ENCODE peak calls at places on chromosomes 3 and 15, in eight cellular contexts. Y, M, I, V, T, U, Q and R are unnamed samples.

GRCh38 chr15:55434989-55435825 is 26.9 kb downstream of the PIERCE2 start:
- DNase-seq in Y (peak; percentile 29), M (no peak), I (peak; percentile 76), V (no peak), T (peak; percentile 26), U (no peak), Q (peak; percentile 71), R (no peak)

GRCh38 chr3:109161487-109162108 is 25.1 kb downstream of the C3orf85 start:
- DNase-seq in Y (no peak), M (no peak), I (no peak), V (no peak), T (no peak), U (no peak), Q (peak; percentile 17), R (no peak)

GRCh38 chr3:106049876-106050275 is 181.1 kb upstream of the CBLB start:
- DNase-seq in Y (peak; percentile 22), M (no peak), I (no peak), V (no peak), T (no peak), U (no peak), Q (no peak), R (no peak)

GRCh38 chr15:48397841-48398240 is 66.6 kb downstream of the DUT start:
- DNase-seq in Y (no peak), M (no peak), I (peak; percentile 57), V (peak; percentile 68), T (no peak), U (no peak), Q (no peak), R (peak; percentile 78)

GRCh38 chr15:62455441-62455921 is 290.4 kb upstream of the C2CD4B start:
- DNase-seq in Y (peak; percentile 33), M (no peak), I (no peak), V (no peak), T (no peak), U (no peak), Q (no peak), R (peak; percentile 59)

GRCh38 chr3:39870706-39871105 is 61.3 kb downstream of the MYRIP start:
- DNase-seq in Y (no peak), M (no peak), I (peak; percentile 4), V (no peak), T (no peak), U (no peak), Q (no peak), R (no peak)

GRCh38 chr3:22835041-22835440 is 368.1 kb upstream of the UBE2E2 start:
- DNase-seq in Y (no peak), M (no peak), I (no peak), V (no peak), T (no peak), U (no peak), Q (peak; percentile 39), R (no peak)

GRCh38 chr3:108183178-108183577 is 39.0 kb downstream of the IFT57 start:
- DNase-seq in Y (peak; percentile 15), M (no peak), I (no peak), V (no peak), T (no peak), U (no peak), Q (no peak), R (no peak)

GRCh38 chr15:45732544-45733130 is 97.8 kb downstream of the SQOR start:
- DNase-seq in Y (no peak), M (no peak), I (no peak), V (no peak), T (peak; percentile 39), U (no peak), Q (no peak), R (peak; percentile 35)

GRCh38 chr3:169495569-169495968 is 167.9 kb downstream of the MECOM start:
- DNase-seq in Y (no peak), M (no peak), I (no peak), V (no peak), T (no peak), U (no peak), Q (no peak), R (no peak)

GRCh38 chr3:158640646-158641045 is 3.7 kb upstream of the GFM1 start:
- DNase-seq in Y (no peak), M (no peak), I (no peak), V (no peak), T (no peak), U (no peak), Q (no peak), R (no peak)

GRCh38 chr15:51132384-51133139 is 37.9 kb upstream of the TNFAIP8L3 start:
- DNase-seq in Y (peak; percentile 96), M (peak; percentile 46), I (peak; percentile 95), V (peak; percentile 56), T (peak; percentile 46), U (no peak), Q (peak; percentile 69), R (peak; percentile 40)

GRCh38 chr3:140223631-140224030 is 288.6 kb downstream of the CLSTN2 start:
- DNase-seq in Y (peak; percentile 90), M (no peak), I (no peak), V (no peak), T (no peak), U (no peak), Q (peak; percentile 9), R (no peak)

GRCh38 chr3:60580826-60581225 is 670.4 kb downstream of the FHIT start:
- DNase-seq in Y (no peak), M (no peak), I (no peak), V (no peak), T (no peak), U (no peak), Q (no peak), R (no peak)

GRCh38 chr3:117097356-117097755 is 387.8 kb downstream of the TUSC7 start:
- DNase-seq in Y (peak; percentile 29), M (no peak), I (no peak), V (no peak), T (no peak), U (no peak), Q (no peak), R (no peak)

GRCh38 chr3:72474775-72475174 is 373.5 kb downstream of the SHQ1 start:
- DNase-seq in Y (no peak), M (no peak), I (no peak), V (no peak), T (no peak), U (no peak), Q (no peak), R (no peak)

GRCh38 chr15:31274496-31275330 is 51.9 kb upstream of the KLF13 start:
- DNase-seq in Y (no peak), M (no peak), I (peak; percentile 57), V (peak; percentile 8), T (no peak), U (no peak), Q (no peak), R (peak; percentile 14)

GRCh38 chr3:1087066-1087555 is 5.7 kb upstream of the CNTN6 start:
- DNase-seq in Y (peak; percentile 95), M (no peak), I (peak; percentile 89), V (no peak), T (no peak), U (peak; percentile 57), Q (no peak), R (no peak)

GRCh38 chr3:66035763-66036477 is 2.8 kb downstream of the MAGI1 start:
- DNase-seq in Y (peak; percentile 70), M (no peak), I (peak; percentile 37), V (no peak), T (no peak), U (no peak), Q (no peak), R (no peak)

GRCh38 chr15:45871121-45871855 is 236.5 kb downstream of the SQOR start:
- DNase-seq in Y (peak; percentile 12), M (no peak), I (no peak), V (no peak), T (peak; percentile 57), U (no peak), Q (no peak), R (no peak)

GRCh38 chr15:75884041-75884440 is 19.6 kb upstream of the FBXO22 start:
- DNase-seq in Y (peak; percentile 59), M (no peak), I (peak; percentile 47), V (no peak), T (no peak), U (no peak), Q (no peak), R (no peak)

GRCh38 chr15:40847225-40847961 is 3.5 kb downstream of the SPINT1 start:
- DNase-seq in Y (no peak), M (no peak), I (peak; percentile 68), V (no peak), T (peak; percentile 97), U (peak; percentile 88), Q (peak; percentile 64), R (peak; percentile 46)
- H3K27ac ChIP-seq in Y (no peak overlapping the region), M (no peak overlapping the region), I (no peak overlapping the region), V (no peak overlapping the region), T (peak overlapping the region; percentile 96), U (peak overlapping the region; percentile 76), Q (peak overlapping the region; percentile 58), R (no peak overlapping the region)

GRCh38 chr3:48493203-48493501 is 10.8 kb downstream of the SHISA5 start:
- DNase-seq in Y (no peak), M (no peak), I (no peak), V (no peak), T (no peak), U (peak; percentile 19), Q (no peak), R (no peak)
- H3K27ac ChIP-seq in Y (no peak overlapping the region), M (no peak overlapping the region), I (no peak overlapping the region), V (no peak overlapping the region), T (no peak overlapping the region), U (no peak overlapping the region), Q (no peak overlapping the region), R (no peak overlapping the region)

DNA sequence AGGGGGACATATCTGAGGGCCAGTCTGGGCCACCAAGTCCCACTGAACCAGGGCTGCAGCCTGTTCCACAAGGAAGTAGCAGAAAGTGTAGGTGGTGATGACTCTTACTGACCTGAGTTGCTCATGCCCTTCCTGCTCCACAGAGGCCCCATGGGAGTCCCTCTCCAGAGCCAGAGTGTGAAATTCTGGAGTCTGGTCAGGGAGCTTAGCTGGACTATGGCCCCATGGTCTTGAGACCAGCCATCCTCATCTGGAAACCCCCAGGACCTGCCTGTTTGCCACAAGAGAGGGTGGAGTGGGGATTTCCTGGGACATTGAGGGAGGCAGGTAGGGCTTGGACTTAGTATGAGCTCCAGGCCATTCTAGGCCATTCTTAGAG is 3.0 kb downstream of the SPINT1 start:
- DNase-seq in Y (no peak), M (no peak), I (no peak), V (no peak), T (no peak), U (no peak), Q (no peak), R (no peak)
- H3K27ac ChIP-seq in Y (no peak overlapping the region), M (no peak overlapping the region), I (no peak overlapping the region), V (no peak overlapping the region), T (peak overlapping the region; percentile 96), U (peak overlapping the region; percentile 76), Q (peak overlapping the region; percentile 58), R (no peak overlapping the region)

GRCh38 chr15:68364660-68365035 is 67.3 kb downstream of the ITGA11 start:
- DNase-seq in Y (no peak), M (no peak), I (no peak), V (no peak), T (no peak), U (no peak), Q (no peak), R (no peak)

GRCh38 chr15:68366314-68366713 is 65.6 kb downstream of the ITGA11 start:
- DNase-seq in Y (no peak), M (no peak), I (no peak), V (no peak), T (no peak), U (no peak), Q (no peak), R (no peak)

GRCh38 chr15:68365770-68366169 is 66.2 kb downstream of the ITGA11 start:
- DNase-seq in Y (no peak), M (no peak), I (no peak), V (no peak), T (no peak), U (no peak), Q (no peak), R (no peak)

GRCh38 chr15:68364028-68364659 is 67.8 kb downstream of the ITGA11 start:
- DNase-seq in Y (no peak), M (no peak), I (peak; percentile 71), V (no peak), T (no peak), U (no peak), Q (no peak), R (peak; percentile 76)

GRCh38 chr15:68365140-68365745 is 66.7 kb downstream of the ITGA11 start:
- DNase-seq in Y (peak; percentile 20), M (no peak), I (peak; percentile 61), V (no peak), T (no peak), U (no peak), Q (no peak), R (no peak)
- H3K27ac ChIP-seq in Y (no peak overlapping the region), M (no peak overlapping the region), I (no peak overlapping the region), V (peak overlapping the region; percentile 73), T (no peak overlapping the region), U (no peak overlapping the region), Q (peak overlapping the region; percentile 47), R (peak overlapping the region; percentile 78)